ENCODE peak calls at places on chromosomes 6 and 20, in four cellular contexts. R is psoas muscle, T is astrocyte, W is spleen. E is an unnamed sample.

GRCh38 chr20:43755390-43755789 is 28.6 kb upstream of the GTSF1L start:
- DNase-seq in R (no peak), T (peak; percentile 76), W (no peak), E (peak; percentile 70)

GRCh38 chr6:51934098-51934497 is 153.3 kb downstream of the PKHD1 start:
- DNase-seq in R (no peak), T (no peak), W (no peak), E (no peak)

GRCh38 chr6:34806738-34807453 is 15.0 kb downstream of the BLTP3A start:
- DNase-seq in R (no peak), T (peak; percentile 72), W (no peak), E (peak; percentile 38)

GRCh38 chr6:119720160-119720559 is 370.6 kb upstream of the MAN1A1 start:
- DNase-seq in R (no peak), T (no peak), W (no peak), E (no peak)

GRCh38 chr6:127267742-127268588 is 1.3 kb downstream of the RNF146 start:
- DNase-seq in R (no peak), T (no peak), W (no peak), E (no peak)

GRCh38 chr20:25437153-25437581 is 29.7 kb downstream of the GINS1 start:
- DNase-seq in R (no peak), T (peak; percentile 16), W (no peak), E (no peak)

GRCh38 chr20:23212482-23212881 is 126.4 kb upstream of the CD93 start:
- DNase-seq in R (no peak), T (no peak), W (no peak), E (no peak)

GRCh38 chr20:36784900-36785299 is 11.3 kb upstream of the DSN1 start:
- DNase-seq in R (peak; percentile 49), T (no peak), W (no peak), E (no peak)

GRCh38 chr20:20573797-20574196 is 138.6 kb downstream of the RALGAPA2 start:
- DNase-seq in R (no peak), T (no peak), W (no peak), E (no peak)

GRCh38 chr6:139597781-139598368 is 223.4 kb upstream of the CITED2 start:
- DNase-seq in R (peak; percentile 77), T (peak; percentile 99), W (no peak), E (peak; percentile 95)

GRCh38 chr20:13216533-13216932 is 4.5 kb upstream of the ISM1 start:
- DNase-seq in R (no peak), T (no peak), W (no peak), E (no peak)

GRCh38 chr6:144574796-144575195 is 289.7 kb downstream of the UTRN start:
- DNase-seq in R (no peak), T (no peak), W (no peak), E (peak; percentile 2)

GRCh38 chr6:70967049-70967448 is 10.2 kb upstream of the B3GAT2 start:
- DNase-seq in R (no peak), T (no peak), W (no peak), E (no peak)

GRCh38 chr6:153511896-153512496 is 380.9 kb upstream of the RGS17 start:
- DNase-seq in R (no peak), T (no peak), W (no peak), E (no peak)

GRCh38 chr6:90446164-90446563 is 140.7 kb downstream of the MAP3K7 start:
- DNase-seq in R (no peak), T (peak; percentile 31), W (no peak), E (no peak)

GRCh38 chr6:73694711-73695411 is 1.1 kb upstream of the CD109 start:
- DNase-seq in R (no peak), T (peak; percentile 65), W (no peak), E (peak; percentile 76)

GRCh38 chr20:45049904-45050471 is 50.9 kb downstream of the KCNS1 start:
- DNase-seq in R (no peak), T (no peak), W (no peak), E (no peak)

GRCh38 chr20:37226889-37227288 is 34.7 kb downstream of the GHRH start:
- DNase-seq in R (peak; percentile 25), T (peak; percentile 45), W (no peak), E (no peak)

GRCh38 chr6:169663468-169663867 is 38.4 kb downstream of the WDR27 start:
- DNase-seq in R (no peak), T (no peak), W (no peak), E (no peak)

GRCh38 chr6:63578757-63579156 is 6.5 kb downstream of the LOC128125822 start:
- DNase-seq in R (no peak), T (no peak), W (no peak), E (no peak)

GRCh38 chr20:325889-326644 is 715 bp downstream of the SOX12 start:
- DNase-seq in R (peak; percentile 65), T (peak; percentile 42), W (peak; percentile 94), E (peak; percentile 48)

GRCh38 chr20:48995599-48995998 is 50.5 kb upstream of the CSE1L start:
- DNase-seq in R (no peak), T (no peak), W (no peak), E (no peak)

GRCh38 chr6:109449789-109450673 is 5.5 kb downstream of the MICAL1 start:
- DNase-seq in R (no peak), T (no peak), W (peak; percentile 91), E (no peak)

GRCh38 chr6:55794136-55794812 is 81.1 kb downstream of the BMP5 start:
- DNase-seq in R (no peak), T (peak; percentile 75), W (no peak), E (no peak)

GRCh38 chr20:64090165-64090564 is 6.0 kb upstream of the LKAAEAR1 start:
- DNase-seq in R (no peak), T (no peak), W (no peak), E (no peak)

GRCh38 chr20:2688041-2688591 is 4.5 kb upstream of the EBF4 start:
- DNase-seq in R (peak; percentile 34), T (no peak), W (peak; percentile 87), E (no peak)

GRCh38 chr6:23086100-23086499 is 516.7 kb downstream of the HDGFL1 start:
- DNase-seq in R (no peak), T (no peak), W (no peak), E (no peak)

GRCh38 chr6:40997256-40997957 is 41.6 kb downstream of the UNC5CL start:
- DNase-seq in R (no peak), T (peak; percentile 78), W (no peak), E (peak; percentile 11)

GRCh38 chr20:49811825-49812462 is 684 bp upstream of the SLC9A8 start:
- DNase-seq in R (no peak), T (peak; percentile 46), W (no peak), E (peak; percentile 11)

GRCh38 chr6:45423111-45423900 is 45.6 kb upstream of the SUPT3H start:
- DNase-seq in R (peak; percentile 45), T (no peak), W (peak; percentile 89), E (peak; percentile 17)

GRCh38 chr6:125095501-125096301 is 57.9 kb upstream of the TPD52L1 start:
- DNase-seq in R (no peak), T (peak; percentile 75), W (no peak), E (no peak)

GRCh38 chr20:25570148-25570530 is 15.2 kb downstream of the NINL start:
- DNase-seq in R (no peak), T (no peak), W (peak; percentile 4), E (no peak)

GRCh38 chr20:36093025-36093803 is 61.3 kb upstream of the EPB41L1 start:
- DNase-seq in R (peak; percentile 65), T (no peak), W (peak; percentile 79), E (peak; percentile 67)

GRCh38 chr6:117910549-117910948 is 3.5 kb downstream of the SLC35F1 start:
- DNase-seq in R (no peak), T (no peak), W (no peak), E (no peak)

GRCh38 chr6:35757461-35758123 is 18.8 kb upstream of the CLPSL2 start:
- DNase-seq in R (no peak), T (no peak), W (no peak), E (peak; percentile 17)

GRCh38 chr6:131954099-131954774 is 3.1 kb upstream of the CCN2 start:
- DNase-seq in R (no peak), T (peak; percentile 79), W (no peak), E (no peak)
- H3K4me3 ChIP-seq in R (no peak overlapping the region), T (peak overlapping the region; percentile 21), W (no peak overlapping the region), E (no peak overlapping the region)

DNA sequence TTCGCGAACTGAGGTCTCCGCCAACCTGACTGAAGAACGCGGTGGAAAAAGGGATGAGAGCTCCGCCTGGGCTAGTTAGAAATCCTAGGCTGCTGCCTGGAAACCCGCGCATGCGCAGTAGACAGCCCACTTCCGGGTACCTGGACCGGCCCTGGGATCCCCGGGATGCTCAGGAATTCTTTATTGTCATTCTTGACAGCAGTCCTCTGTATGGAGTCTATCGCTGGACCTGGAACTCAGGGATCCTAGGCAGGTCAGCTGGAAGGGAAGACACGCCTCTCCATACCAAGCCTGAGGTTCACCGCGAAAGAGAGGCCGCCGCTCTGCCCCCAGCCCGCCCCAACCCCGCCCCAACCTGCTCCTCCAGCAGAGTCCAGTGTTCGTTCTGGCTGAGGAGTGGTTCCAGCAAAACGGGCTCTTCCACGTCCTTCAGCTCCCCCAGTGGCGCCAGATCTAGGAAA is 1379.2 kb upstream of the DEFB115 start:
- DNase-seq in R (no peak), T (no peak), W (peak; percentile 77), E (peak; percentile 39)
- H3K9me3 ChIP-seq in R (no peaks in the 10 kb centered on the region), T (peaks cover 28% of the 10 kb centered on the region), W (peaks cover 14% of the 10 kb centered on the region), E (no peaks in the 10 kb centered on the region)

GRCh38 chr6:12720310-12720709 is 3.7 kb downstream of the PHACTR1 start:
- DNase-seq in R (no peak), T (no peak), W (no peak), E (no peak)
- H3K27me3 ChIP-seq in R (no peaks in the 10 kb centered on the region), T (peaks cover 2% of the 10 kb centered on the region), W (peaks cover 18% of the 10 kb centered on the region), E (peaks cover 53% of the 10 kb centered on the region)

GRCh38 chr20:1489328-1489727 is 1.9 kb downstream of the SIRPB2 start:
- DNase-seq in R (no peak), T (no peak), W (no peak), E (no peak)
- H3K4me3 ChIP-seq in R (no peak overlapping the region), T (no peak overlapping the region), W (no peak overlapping the region), E (no peak overlapping the region)

GRCh38 chr6:57328074-57328473 is 10.6 kb downstream of the PRIM2 start:
- DNase-seq in R (no peak), T (no peak), W (no peak), E (no peak)

GRCh38 chr6:57324538-57324937 is 7.1 kb downstream of the PRIM2 start:
- DNase-seq in R (no peak), T (no peak), W (no peak), E (no peak)

GRCh38 chr6:57327311-57327710 is 9.9 kb downstream of the PRIM2 start:
- DNase-seq in R (no peak), T (no peak), W (no peak), E (no peak)

DNA sequence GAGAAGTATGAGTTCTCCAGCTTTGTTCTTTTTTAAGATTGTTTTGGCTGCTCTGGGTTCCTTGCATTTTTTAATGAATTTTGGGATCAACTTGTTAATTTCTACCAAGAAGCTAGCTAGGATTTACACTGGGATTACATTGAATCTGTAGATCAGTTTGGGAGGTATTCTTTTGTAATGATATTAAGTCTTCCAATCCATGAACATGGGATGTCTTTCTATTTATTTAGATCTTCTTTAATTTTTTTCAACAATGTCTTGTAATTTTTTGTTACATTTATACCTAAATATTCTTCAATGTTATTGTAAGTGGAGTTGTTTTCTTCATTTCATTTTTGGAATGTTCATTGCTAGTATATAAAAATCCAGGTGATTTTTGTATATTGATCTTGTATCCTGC is 12.5 kb downstream of the PRIM2 start:
- DNase-seq in R (no peak), T (no peak), W (no peak), E (no peak)
- H3K9me3 ChIP-seq in R (peaks cover 24% of the 10 kb centered on the region), T (peaks cover 2% of the 10 kb centered on the region), W (peaks cover 15% of the 10 kb centered on the region), E (peaks cover 19% of the 10 kb centered on the region)